ENCODE peak calls at places on chromosomes 13 and 19, in eight cellular contexts. One of them, this sample, is unnamed.

GRCh38 chr19:29329460-29330134 is 116.6 kb upstream of the UQCRFS1 start:
- DNase-seq in K562: peak
- DNase-seq in H9: peak
- DNase-seq in PC-3: peak
- DNase-seq in neuronal stem cell: peak
- DNase-seq in fibroblast of lung: no peak
- DNase-seq in astrocyte: no peak
- DNase-seq in neural progenitor cell: peak
- DNase-seq in this sample: peak

GRCh38 chr13:52405767-52406494 is at the start of gene THSD1:
- DNase-seq in astrocyte: peak
- DNase-seq in neuronal stem cell: peak
- DNase-seq in fibroblast of lung: peak
- DNase-seq in neural progenitor cell: peak
- DNase-seq in K562: no peak
- DNase-seq in H9: peak
- DNase-seq in PC-3: peak
- DNase-seq in this sample: no peak

GRCh38 chr13:50594276-50594970 is 249.1 kb downstream of the DLEU7 start:
- DNase-seq in astrocyte: no peak
- DNase-seq in fibroblast of lung: no peak
- DNase-seq in K562: no peak
- DNase-seq in PC-3: no peak
- DNase-seq in neural progenitor cell: peak
- DNase-seq in H9: peak
- DNase-seq in neuronal stem cell: peak
- DNase-seq in this sample: peak

GRCh38 chr19:51788936-51789795 is 5.8 kb upstream of the FPR3 start:
- DNase-seq in fibroblast of lung: no peak
- DNase-seq in astrocyte: no peak
- DNase-seq in neuronal stem cell: no peak
- DNase-seq in K562: no peak
- DNase-seq in neural progenitor cell: no peak
- DNase-seq in H9: no peak
- DNase-seq in PC-3: peak
- DNase-seq in this sample: no peak

GRCh38 chr13:51793570-51794273 is 10.2 kb downstream of the DHRS12 start:
- DNase-seq in neuronal stem cell: no peak
- DNase-seq in H9: no peak
- DNase-seq in K562: peak
- DNase-seq in astrocyte: peak
- DNase-seq in fibroblast of lung: peak
- DNase-seq in neural progenitor cell: no peak
- DNase-seq in PC-3: peak
- DNase-seq in this sample: no peak

GRCh38 chr19:55635334-55635717 is 5.5 kb upstream of the ZNF580 start:
- DNase-seq in astrocyte: no peak
- DNase-seq in neuronal stem cell: no peak
- DNase-seq in K562: no peak
- DNase-seq in H9: no peak
- DNase-seq in fibroblast of lung: no peak
- DNase-seq in PC-3: no peak
- DNase-seq in neural progenitor cell: no peak
- DNase-seq in this sample: no peak

GRCh38 chr19:51366999-51367564 is 894 bp upstream of the ETFB start:
- DNase-seq in H9: no peak
- DNase-seq in PC-3: no peak
- DNase-seq in neural progenitor cell: no peak
- DNase-seq in K562: no peak
- DNase-seq in fibroblast of lung: no peak
- DNase-seq in neuronal stem cell: no peak
- DNase-seq in astrocyte: no peak
- DNase-seq in this sample: no peak

GRCh38 chr19:17747205-17748098 is 3.8 kb upstream of the FCHO1 start:
- DNase-seq in PC-3: peak
- DNase-seq in fibroblast of lung: peak
- DNase-seq in neuronal stem cell: peak
- DNase-seq in astrocyte: peak
- DNase-seq in K562: peak
- DNase-seq in H9: peak
- DNase-seq in neural progenitor cell: peak
- DNase-seq in this sample: peak

GRCh38 chr19:41323430-41324125 is 13.6 kb downstream of the CCDC97 start:
- DNase-seq in neuronal stem cell: no peak
- DNase-seq in fibroblast of lung: peak
- DNase-seq in astrocyte: peak
- DNase-seq in K562: peak
- DNase-seq in PC-3: peak
- DNase-seq in H9: peak
- DNase-seq in neural progenitor cell: no peak
- DNase-seq in this sample: no peak

GRCh38 chr19:31962565-31962996 is 382.8 kb upstream of the ZNF507 start:
- DNase-seq in neuronal stem cell: no peak
- DNase-seq in PC-3: no peak
- DNase-seq in neural progenitor cell: no peak
- DNase-seq in K562: no peak
- DNase-seq in H9: no peak
- DNase-seq in astrocyte: peak
- DNase-seq in fibroblast of lung: peak
- DNase-seq in this sample: no peak

GRCh38 chr13:113536461-113537110 is 46.1 kb upstream of the DCUN1D2 start:
- DNase-seq in neuronal stem cell: no peak
- DNase-seq in H9: no peak
- DNase-seq in astrocyte: no peak
- DNase-seq in fibroblast of lung: no peak
- DNase-seq in PC-3: no peak
- DNase-seq in K562: no peak
- DNase-seq in neural progenitor cell: no peak
- DNase-seq in this sample: no peak

GRCh38 chr13:60178327-60178726 is 14.6 kb upstream of the DIAPH3 start:
- DNase-seq in neural progenitor cell: no peak
- DNase-seq in neuronal stem cell: no peak
- DNase-seq in H9: no peak
- DNase-seq in fibroblast of lung: no peak
- DNase-seq in PC-3: no peak
- DNase-seq in K562: no peak
- DNase-seq in astrocyte: no peak
- DNase-seq in this sample: no peak

GRCh38 chr13:21531475-21531874 is 72.4 kb upstream of the ZDHHC20 start:
- DNase-seq in neural progenitor cell: no peak
- DNase-seq in neuronal stem cell: no peak
- DNase-seq in H9: no peak
- DNase-seq in astrocyte: no peak
- DNase-seq in PC-3: no peak
- DNase-seq in K562: no peak
- DNase-seq in fibroblast of lung: no peak
- DNase-seq in this sample: no peak

GRCh38 chr13:106997219-106997618 is 429.3 kb upstream of the ARGLU1 start:
- DNase-seq in PC-3: no peak
- DNase-seq in astrocyte: no peak
- DNase-seq in neuronal stem cell: no peak
- DNase-seq in neural progenitor cell: no peak
- DNase-seq in K562: no peak
- DNase-seq in fibroblast of lung: peak
- DNase-seq in H9: no peak
- DNase-seq in this sample: no peak

GRCh38 chr19:8423821-8424223 is 10.7 kb downstream of the MARCHF2 start:
- DNase-seq in neural progenitor cell: no peak
- DNase-seq in H9: peak
- DNase-seq in K562: peak
- DNase-seq in neuronal stem cell: peak
- DNase-seq in PC-3: peak
- DNase-seq in fibroblast of lung: peak
- DNase-seq in astrocyte: peak
- DNase-seq in this sample: no peak

GRCh38 chr13:111247552-111247951 is 72.9 kb upstream of the TEX29 start:
- DNase-seq in neural progenitor cell: no peak
- DNase-seq in H9: no peak
- DNase-seq in astrocyte: no peak
- DNase-seq in PC-3: no peak
- DNase-seq in fibroblast of lung: peak
- DNase-seq in neuronal stem cell: no peak
- DNase-seq in K562: no peak
- DNase-seq in this sample: no peak

GRCh38 chr13:110913322-110913721 is 1.5 kb downstream of the ANKRD10 start:
- DNase-seq in K562: no peak
- DNase-seq in PC-3: peak
- DNase-seq in fibroblast of lung: peak
- DNase-seq in neuronal stem cell: no peak
- DNase-seq in H9: no peak
- DNase-seq in neural progenitor cell: peak
- DNase-seq in astrocyte: peak
- DNase-seq in this sample: peak

GRCh38 chr13:50268500-50268899 is 253.3 kb downstream of the KCNRG start:
- DNase-seq in H9: no peak
- DNase-seq in fibroblast of lung: peak
- DNase-seq in PC-3: no peak
- DNase-seq in K562: no peak
- DNase-seq in neuronal stem cell: no peak
- DNase-seq in neural progenitor cell: no peak
- DNase-seq in astrocyte: no peak
- DNase-seq in this sample: no peak

GRCh38 chr13:80690208-80690607 is 349.3 kb upstream of the SPRY2 start:
- DNase-seq in neuronal stem cell: no peak
- DNase-seq in K562: no peak
- DNase-seq in PC-3: no peak
- DNase-seq in fibroblast of lung: no peak
- DNase-seq in astrocyte: no peak
- DNase-seq in H9: no peak
- DNase-seq in neural progenitor cell: no peak
- DNase-seq in this sample: no peak

DNA sequence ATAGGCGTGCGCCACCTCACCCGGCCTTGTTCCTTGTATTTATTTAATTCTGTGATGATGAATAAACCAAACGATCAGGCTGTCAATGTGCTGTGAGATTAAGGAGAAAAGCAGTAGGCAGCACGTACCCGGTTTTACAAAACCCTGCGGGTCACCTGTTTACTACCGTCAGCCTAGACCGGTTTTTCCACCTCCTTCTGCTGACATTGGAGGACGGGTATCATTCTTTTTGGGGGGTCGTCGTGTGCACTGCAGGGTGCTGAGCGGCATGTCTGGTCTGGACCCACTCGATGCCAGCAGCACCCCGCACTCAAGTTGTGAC is 929 bp upstream of the DAZAP1 start:
- DNase-seq in astrocyte: no peak
- DNase-seq in fibroblast of lung: no peak
- DNase-seq in H9: no peak
- DNase-seq in K562: no peak
- DNase-seq in neuronal stem cell: no peak
- DNase-seq in neural progenitor cell: no peak
- DNase-seq in PC-3: no peak
- DNase-seq in this sample: no peak
- H2AFZ ChIP-seq in astrocyte: no peak
- H2AFZ ChIP-seq in fibroblast of lung: no peak
- H2AFZ ChIP-seq in H9: no peak
- H2AFZ ChIP-seq in K562: peak
- H2AFZ ChIP-seq in neuronal stem cell: peak
- H2AFZ ChIP-seq in neural progenitor cell: no peak
- H2AFZ ChIP-seq in PC-3: peak
- H2AFZ ChIP-seq in this sample: peak

GRCh38 chr19:4676955-4677731 is 7.0 kb upstream of the MYDGF start:
- DNase-seq in neuronal stem cell: no peak
- DNase-seq in H9: peak
- DNase-seq in PC-3: peak
- DNase-seq in astrocyte: no peak
- DNase-seq in K562: peak
- DNase-seq in fibroblast of lung: peak
- DNase-seq in neural progenitor cell: peak
- DNase-seq in this sample: no peak
- H3K27ac ChIP-seq in neuronal stem cell: no peak
- H3K27ac ChIP-seq in H9: no peak
- H3K27ac ChIP-seq in PC-3: no peak
- H3K27ac ChIP-seq in astrocyte: no peak
- H3K27ac ChIP-seq in K562: no peak
- H3K27ac ChIP-seq in fibroblast of lung: no peak
- H3K27ac ChIP-seq in neural progenitor cell: no peak
- H3K27ac ChIP-seq in this sample: no peak

GRCh38 chr13:33205804-33206221 is 79.7 kb downstream of the STARD13 start:
- DNase-seq in neural progenitor cell: peak
- DNase-seq in H9: no peak
- DNase-seq in K562: no peak
- DNase-seq in PC-3: no peak
- DNase-seq in neuronal stem cell: no peak
- DNase-seq in fibroblast of lung: peak
- DNase-seq in astrocyte: no peak
- DNase-seq in this sample: peak

GRCh38 chr13:33202644-33203169 is 82.8 kb downstream of the STARD13 start:
- DNase-seq in H9: no peak
- DNase-seq in astrocyte: no peak
- DNase-seq in fibroblast of lung: no peak
- DNase-seq in PC-3: no peak
- DNase-seq in K562: no peak
- DNase-seq in neural progenitor cell: no peak
- DNase-seq in neuronal stem cell: no peak
- DNase-seq in this sample: no peak

GRCh38 chr13:33206425-33206824 is 79.1 kb downstream of the STARD13 start:
- DNase-seq in K562: no peak
- DNase-seq in fibroblast of lung: peak
- DNase-seq in astrocyte: peak
- DNase-seq in PC-3: peak
- DNase-seq in neuronal stem cell: no peak
- DNase-seq in H9: no peak
- DNase-seq in neural progenitor cell: no peak
- DNase-seq in this sample: no peak

GRCh38 chr13:33205224-33205623 is 80.3 kb downstream of the STARD13 start:
- DNase-seq in H9: no peak
- DNase-seq in neuronal stem cell: no peak
- DNase-seq in PC-3: no peak
- DNase-seq in astrocyte: no peak
- DNase-seq in K562: no peak
- DNase-seq in neural progenitor cell: no peak
- DNase-seq in fibroblast of lung: no peak
- DNase-seq in this sample: no peak

GRCh38 chr13:33204130-33204927 is 81.2 kb downstream of the STARD13 start:
- DNase-seq in astrocyte: peak
- DNase-seq in fibroblast of lung: peak
- DNase-seq in PC-3: no peak
- DNase-seq in H9: no peak
- DNase-seq in neural progenitor cell: no peak
- DNase-seq in K562: no peak
- DNase-seq in neuronal stem cell: no peak
- DNase-seq in this sample: no peak
- H3K9ac ChIP-seq in astrocyte: peak
- H3K9ac ChIP-seq in fibroblast of lung: peak
- H3K9ac ChIP-seq in PC-3: no peak
- H3K9ac ChIP-seq in H9: no peak
- H3K9ac ChIP-seq in neural progenitor cell: no peak
- H3K9ac ChIP-seq in K562: no peak
- H3K9ac ChIP-seq in neuronal stem cell: no peak
- H3K9ac ChIP-seq in this sample: no peak

DNA sequence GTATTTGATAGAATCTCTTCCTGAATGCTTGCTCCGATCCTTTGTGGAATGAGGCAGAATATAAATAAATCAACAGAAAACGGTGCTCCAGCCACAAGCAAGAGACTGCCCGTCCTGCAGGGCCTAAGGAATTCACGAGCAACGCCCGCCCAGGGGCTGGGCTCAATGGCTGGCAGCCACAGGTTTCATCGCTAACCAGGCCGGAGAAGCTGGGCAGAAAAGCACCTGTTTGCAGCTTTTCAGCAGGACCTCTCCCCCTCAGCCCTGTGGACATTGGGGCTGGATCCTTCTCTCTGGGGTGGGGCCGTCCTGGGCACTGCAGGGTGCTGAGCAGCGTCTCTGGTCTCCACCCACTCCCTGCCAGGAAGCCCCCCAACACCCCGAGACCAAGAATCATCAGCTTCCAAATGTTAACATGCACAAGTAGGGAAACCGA is 102.5 kb downstream of the GADD45B start:
- DNase-seq in PC-3: peak
- DNase-seq in fibroblast of lung: peak
- DNase-seq in H9: peak
- DNase-seq in K562: no peak
- DNase-seq in neural progenitor cell: peak
- DNase-seq in astrocyte: peak
- DNase-seq in neuronal stem cell: no peak
- DNase-seq in this sample: no peak
- H2AFZ ChIP-seq in PC-3: peak
- H2AFZ ChIP-seq in fibroblast of lung: no peak
- H2AFZ ChIP-seq in H9: no peak
- H2AFZ ChIP-seq in K562: no peak
- H2AFZ ChIP-seq in neural progenitor cell: peak
- H2AFZ ChIP-seq in astrocyte: no peak
- H2AFZ ChIP-seq in neuronal stem cell: peak
- H2AFZ ChIP-seq in this sample: no peak

This sample was measured in MM.1S.